ENCODE peak calls at places on chromosomes 3 and 15, in nine cellular contexts. F, B, W, Q, G, C, R, O and Z are unnamed samples.

GRCh38 chr15:89068325-89068784 is 19.9 kb upstream of the ABHD2 start:
- DNase-seq in B (no peak), Q (peak; percentile 49), C (peak; percentile 99), G (no peak), W (peak; percentile 86), F (peak; percentile 65), R (no peak), O (no peak), Z (no peak)

GRCh38 chr15:73596214-73596613 is 37.0 kb downstream of the NPTN start:
- DNase-seq in G (no peak), W (no peak), B (no peak), Q (no peak), R (no peak), C (no peak), F (no peak), O (no peak), Z (no peak)

GRCh38 chr3:183688869-183689268 is 8.7 kb upstream of the YEATS2 start:
- DNase-seq in F (peak; percentile 51), R (no peak), G (no peak), W (no peak), B (no peak), O (no peak), C (no peak), Q (no peak), Z (no peak)

GRCh38 chr3:9955067-9955502 is 2.9 kb upstream of the PRRT3 start:
- DNase-seq in C (peak; percentile 33), G (peak; percentile 45), B (peak; percentile 78), F (no peak), W (no peak), Q (no peak), O (no peak), R (no peak), Z (peak; percentile 25)

GRCh38 chr15:92104069-92104468 is 250.6 kb downstream of the SLCO3A1 start:
- DNase-seq in C (no peak), G (no peak), Q (no peak), W (no peak), B (no peak), F (no peak), O (no peak), R (no peak), Z (no peak)

GRCh38 chr3:175432338-175433025 is 573.3 kb downstream of the NAALADL2 start:
- DNase-seq in C (peak; percentile 78), B (no peak), G (no peak), W (no peak), O (no peak), F (no peak), Q (no peak), R (no peak), Z (no peak)

GRCh38 chr15:61106886-61107285 is 122.2 kb downstream of the RORA start:
- DNase-seq in F (no peak), Q (no peak), W (no peak), G (no peak), R (no peak), B (no peak), O (no peak), C (no peak), Z (no peak)

GRCh38 chr15:89749526-89749925 is 1.5 kb downstream of the MESP1 start:
- DNase-seq in B (no peak), R (no peak), Q (no peak), O (no peak), C (no peak), F (no peak), G (no peak), W (no peak), Z (no peak)

GRCh38 chr15:64151727-64152506 is at the start of gene SNX22:
- DNase-seq in G (peak; percentile 46), B (peak; percentile 40), F (no peak), R (no peak), O (no peak), Q (no peak), C (no peak), W (no peak), Z (no peak)

GRCh38 chr3:132406587-132406986 is 10.7 kb upstream of the DNAJC13 start:
- DNase-seq in C (no peak), B (no peak), O (no peak), W (no peak), R (no peak), G (no peak), Q (no peak), F (no peak), Z (no peak)

GRCh38 chr3:117433439-117433838 is 723.9 kb downstream of the TUSC7 start:
- DNase-seq in G (no peak), B (peak; percentile 7), O (no peak), W (no peak), C (no peak), F (no peak), R (no peak), Q (no peak), Z (no peak)

GRCh38 chr3:127495821-127496220 is 94.7 kb downstream of the TPRA1 start:
- DNase-seq in F (no peak), R (no peak), O (no peak), Q (no peak), B (no peak), G (no peak), W (no peak), C (no peak), Z (no peak)

GRCh38 chr3:127501177-127501576 is 89.4 kb downstream of the TPRA1 start:
- DNase-seq in Q (no peak), F (no peak), R (no peak), C (no peak), B (no peak), O (no peak), G (no peak), W (no peak), Z (no peak)

GRCh38 chr3:127493924-127494646 is 96.4 kb downstream of the TPRA1 start:
- DNase-seq in Q (no peak), C (no peak), B (no peak), W (no peak), O (no peak), F (no peak), R (no peak), G (no peak), Z (no peak)

GRCh38 chr3:127496256-127496655 is 94.3 kb downstream of the TPRA1 start:
- DNase-seq in B (no peak), C (no peak), Q (no peak), F (no peak), O (no peak), R (no peak), W (no peak), G (no peak), Z (no peak)

DNA sequence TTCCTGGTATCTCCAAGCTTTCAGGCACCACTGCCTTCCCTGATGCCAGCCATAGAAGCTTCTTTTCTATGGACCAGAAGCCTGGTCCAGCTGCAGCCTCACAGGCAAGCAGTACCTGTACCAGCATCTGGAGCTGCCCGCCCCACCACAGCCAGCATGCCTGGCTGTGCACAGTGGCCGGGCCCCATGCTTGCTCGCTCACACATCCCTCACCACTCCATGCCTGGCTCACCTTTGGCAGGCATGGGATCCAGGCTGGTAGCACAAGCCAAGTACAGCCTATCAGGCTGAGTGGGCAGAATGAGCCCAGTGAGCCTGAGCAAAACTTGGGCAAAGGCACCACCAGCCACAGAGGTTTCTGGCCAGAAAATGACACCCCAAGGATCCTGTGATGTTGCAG is 93.4 kb downstream of the TPRA1 start:
- DNase-seq in G (no peak), F (no peak), W (no peak), O (no peak), B (no peak), Q (no peak), R (no peak), C (no peak), Z (no peak)
- H3K9me3 ChIP-seq in G (peaks cover 14% of the 10 kb centered on the region), F (no peaks in the 10 kb centered on the region), W (no peaks in the 10 kb centered on the region), O (no peaks in the 10 kb centered on the region), B (no peaks in the 10 kb centered on the region), Q (peaks cover 11% of the 10 kb centered on the region), R (peaks cover 26% of the 10 kb centered on the region), C (no peaks in the 10 kb centered on the region), Z (peaks cover 3% of the 10 kb centered on the region)

GRCh38 chr3:186257866-186258265 is 104.2 kb downstream of the DGKG start:
- DNase-seq in G (no peak), W (no peak), C (peak; percentile 59), Q (no peak), F (no peak), R (no peak), O (no peak), B (no peak), Z (no peak)
- H3K9me3 ChIP-seq in G (no peaks in the 10 kb centered on the region), W (no peaks in the 10 kb centered on the region), C (no peaks in the 10 kb centered on the region), Q (no peaks in the 10 kb centered on the region), F (no peaks in the 10 kb centered on the region), R (no peaks in the 10 kb centered on the region), O (no peaks in the 10 kb centered on the region), B (no peaks in the 10 kb centered on the region), Z (no peaks in the 10 kb centered on the region)

DNA sequence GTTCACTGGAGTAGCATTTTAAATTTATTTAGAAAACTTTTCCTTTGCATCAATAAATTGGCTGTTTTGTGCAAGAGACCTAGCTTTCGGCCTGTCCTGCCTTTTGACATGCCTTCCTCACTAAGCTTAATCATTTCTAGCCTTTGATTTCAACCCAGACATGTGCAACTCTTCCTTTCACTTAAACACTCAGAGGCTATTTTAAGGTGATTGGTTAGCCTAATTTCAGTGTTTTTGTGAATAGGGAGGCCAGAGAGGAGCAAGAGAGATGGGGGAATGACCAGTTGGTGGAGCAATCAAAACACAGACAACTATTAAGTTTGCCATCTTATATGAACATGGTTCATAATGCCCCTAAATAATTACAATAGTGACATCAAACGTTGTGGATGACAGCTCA is 333.4 kb downstream of the SLC9A9 start:
- DNase-seq in G (no peak), W (no peak), C (no peak), R (no peak), Q (no peak), B (no peak), O (no peak), F (no peak), Z (no peak)
- H3K9me3 ChIP-seq in G (no peaks in the 10 kb centered on the region), W (no peaks in the 10 kb centered on the region), C (no peaks in the 10 kb centered on the region), R (no peaks in the 10 kb centered on the region), Q (no peaks in the 10 kb centered on the region), B (no peaks in the 10 kb centered on the region), O (no peaks in the 10 kb centered on the region), F (no peaks in the 10 kb centered on the region), Z (no peaks in the 10 kb centered on the region)

GRCh38 chr15:22243440-22244130 is 163.3 kb downstream of the OR4M2 start:
- DNase-seq in G (no peak), C (no peak), B (no peak), W (no peak), F (no peak), R (no peak), Q (no peak), O (no peak), Z (no peak)

GRCh38 chr15:22239806-22240180 is 159.5 kb downstream of the OR4M2 start:
- DNase-seq in B (no peak), F (no peak), Q (no peak), C (no peak), W (no peak), R (no peak), O (no peak), G (no peak), Z (no peak)

GRCh38 chr15:22241451-22241850 is 161.1 kb downstream of the OR4M2 start:
- DNase-seq in G (no peak), W (no peak), F (no peak), R (no peak), C (no peak), O (no peak), Q (no peak), B (no peak), Z (no peak)

GRCh38 chr15:22240403-22240802 is 160.1 kb downstream of the OR4M2 start:
- DNase-seq in O (no peak), Q (no peak), B (no peak), W (no peak), G (no peak), F (no peak), C (no peak), R (no peak), Z (no peak)

DNA sequence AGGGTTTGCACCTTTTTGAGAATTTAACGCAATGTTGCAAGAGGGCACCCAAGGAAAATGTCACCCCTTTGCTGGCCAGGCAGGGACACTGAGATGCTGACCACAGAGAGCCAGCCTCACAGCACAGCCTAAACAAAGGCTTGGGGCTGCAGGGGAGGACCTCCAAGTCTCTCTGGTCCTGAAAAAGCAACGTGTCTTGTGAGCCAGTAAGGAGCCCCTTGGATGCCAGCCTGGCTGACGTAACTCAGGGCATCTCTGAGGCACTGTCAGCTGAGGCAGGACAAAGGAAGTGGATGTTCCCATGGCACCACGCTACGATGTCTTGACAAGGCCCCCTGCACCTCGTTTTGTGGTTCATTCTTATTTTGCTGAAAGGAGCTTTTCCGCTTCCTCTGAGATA is 160.6 kb downstream of the OR4M2 start:
- DNase-seq in R (no peak), G (no peak), F (no peak), B (no peak), W (no peak), Q (no peak), C (no peak), O (no peak), Z (no peak)
- H3K9me3 ChIP-seq in R (peaks cover under 1% of the 10 kb centered on the region), G (no peaks in the 10 kb centered on the region), F (peaks cover 19% of the 10 kb centered on the region), B (peaks cover 6% of the 10 kb centered on the region), W (no peaks in the 10 kb centered on the region), Q (no peaks in the 10 kb centered on the region), C (peaks cover 3% of the 10 kb centered on the region), O (no peaks in the 10 kb centered on the region), Z (peaks cover 7% of the 10 kb centered on the region)